ENCODE peak calls at places on chromosomes 16 and 17, in nine cellular contexts. V is EL; N is PC-3; J is skeletal muscle cell; O is iPS DF 6.9; L is activated naive CD4-positive, alpha-beta T cell treated with anti-CD3 and anti-CD28 coated beads for 36 hours; K is right atrium auricular region; E is substantia nigra; Z is T-helper 2 cell. F is an unnamed sample.

GRCh38 chr16:81207076-81207475 is 31.4 kb upstream of the BCO1 start:
- DNase-seq in V (no peak), N (no peak), J (no peak), O (no peak), L (no peak), K (no peak), E (no peak), Z (no peak), F (no peak)

GRCh38 chr17:1298616-1299015 is 19.2 kb downstream of the TRARG1 start:
- DNase-seq in V (no peak), N (no peak), J (no peak), O (no peak), L (peak), K (no peak), E (no peak), Z (peak), F (no peak)

GRCh38 chr17:2940352-2940751 is 123.1 kb downstream of the OR1D5 start:
- DNase-seq in V (no peak), N (no peak), J (no peak), O (no peak), L (no peak), K (peak), E (peak), Z (no peak), F (peak)

GRCh38 chr16:15874745-15875314 is 13.6 kb downstream of the CEP20 start:
- DNase-seq in V (peak), N (peak), J (peak), O (no peak), L (peak), K (peak), E (peak), Z (no peak), F (peak)

GRCh38 chr16:72427001-72427785 is 255.2 kb upstream of the PMFBP1 start:
- DNase-seq in V (no peak), N (no peak), J (no peak), O (no peak), L (no peak), K (no peak), E (peak), Z (no peak), F (peak)

GRCh38 chr17:64166876-64167275 is 36.9 kb upstream of the ERN1 start:
- DNase-seq in V (no peak), N (no peak), J (no peak), O (no peak), L (no peak), K (no peak), E (no peak), Z (no peak), F (no peak)

GRCh38 chr17:17563530-17563929 is 28.0 kb downstream of the PEMT start:
- DNase-seq in V (no peak), N (no peak), J (no peak), O (no peak), L (no peak), K (no peak), E (no peak), Z (no peak), F (no peak)

GRCh38 chr16:86952769-86953168 is 364.4 kb downstream of the C16orf95 start:
- DNase-seq in V (peak), N (peak), J (no peak), O (no peak), L (no peak), K (no peak), E (no peak), Z (no peak), F (no peak)

GRCh38 chr17:75183999-75184884 is 1.5 kb upstream of the SUMO2 start:
- DNase-seq in V (no peak), N (no peak), J (no peak), O (no peak), L (no peak), K (no peak), E (no peak), Z (no peak), F (no peak)

GRCh38 chr16:67406628-67407027 is 9.6 kb downstream of the ZDHHC1 start:
- DNase-seq in V (peak), N (peak), J (peak), O (no peak), L (no peak), K (no peak), E (no peak), Z (no peak), F (no peak)

GRCh38 chr17:45096141-45096540 is 35.0 kb downstream of the NMT1 start:
- DNase-seq in V (peak), N (peak), J (no peak), O (no peak), L (peak), K (no peak), E (no peak), Z (no peak), F (no peak)

GRCh38 chr17:2214887-2215615 is 88.5 kb downstream of the SMG6 start:
- DNase-seq in V (peak), N (no peak), J (no peak), O (no peak), L (no peak), K (peak), E (no peak), Z (no peak), F (no peak)

GRCh38 chr17:34400301-34400931 is 37.4 kb upstream of the CCL1 start:
- DNase-seq in V (no peak), N (no peak), J (no peak), O (no peak), L (no peak), K (no peak), E (no peak), Z (no peak), F (no peak)

GRCh38 chr17:74862108-74862901 is 2.6 kb upstream of the GRIN2C start:
- DNase-seq in V (peak), N (peak), J (no peak), O (no peak), L (peak), K (no peak), E (peak), Z (peak), F (peak)

GRCh38 chr16:4200000-4200780 is 41.7 kb downstream of the SRL start:
- DNase-seq in V (peak), N (peak), J (no peak), O (peak), L (peak), K (peak), E (peak), Z (no peak), F (peak)